ENCODE peak calls at places on chromosomes 13 and 19, in eight cellular contexts. U, E, W, F, S, N, Y and A are unnamed samples.

GRCh38 chr19:33441828-33442227 is 68.3 kb downstream of the CEBPG start:
- DNase-seq in U (no peak), E (no peak), W (no peak), F (no peak), S (peak), N (no peak), Y (no peak), A (no peak)

GRCh38 chr13:34926513-34926912 is 15.6 kb upstream of the NBEA start:
- DNase-seq in U (no peak), E (no peak), W (no peak), F (no peak), S (no peak), N (no peak), Y (peak), A (no peak)

GRCh38 chr13:48710160-48710559 is 56.4 kb downstream of the CYSLTR2 start:
- DNase-seq in U (no peak), E (no peak), W (no peak), F (no peak), S (no peak), N (no peak), Y (no peak), A (no peak)

GRCh38 chr19:23440207-23440606 is 44.9 kb upstream of the ZNF91 start:
- DNase-seq in U (no peak), E (no peak), W (no peak), F (no peak), S (no peak), N (peak), Y (no peak), A (no peak)

GRCh38 chr13:111490611-111491010 is 170.2 kb downstream of the TEX29 start:
- DNase-seq in U (no peak), E (no peak), W (no peak), F (no peak), S (no peak), N (no peak), Y (no peak), A (no peak)

GRCh38 chr13:67230774-67231480 is 791 bp upstream of the PCDH9 start:
- DNase-seq in U (peak), E (peak), W (no peak), F (peak), S (peak), N (peak), Y (peak), A (peak)

GRCh38 chr19:45468159-45468651 is 409 bp downstream of the FOSB start:
- DNase-seq in U (no peak), E (no peak), W (no peak), F (no peak), S (no peak), N (no peak), Y (no peak), A (no peak)

GRCh38 chr19:45200614-45201013 is 22.0 kb downstream of the BLOC1S3 start:
- DNase-seq in U (no peak), E (peak), W (no peak), F (no peak), S (no peak), N (no peak), Y (peak), A (no peak)

GRCh38 chr13:33004454-33004853 is 11.8 kb upstream of the KL start:
- DNase-seq in U (no peak), E (peak), W (no peak), F (no peak), S (no peak), N (no peak), Y (no peak), A (peak)

GRCh38 chr13:41222259-41222852 is 28.0 kb upstream of the KBTBD7 start:
- DNase-seq in U (peak), E (peak), W (no peak), F (peak), S (no peak), N (peak), Y (peak), A (peak)

GRCh38 chr13:76832258-76832988 is 53.8 kb downstream of the KCTD12 start:
- DNase-seq in U (no peak), E (no peak), W (no peak), F (no peak), S (no peak), N (no peak), Y (no peak), A (no peak)

GRCh38 chr19:40702337-40703012 is 12.0 kb upstream of the NUMBL start:
- DNase-seq in U (no peak), E (peak), W (no peak), F (no peak), S (no peak), N (no peak), Y (peak), A (no peak)

GRCh38 chr13:29503041-29503837 is 92.2 kb downstream of the SLC7A1 start:
- DNase-seq in U (no peak), E (no peak), W (no peak), F (no peak), S (no peak), N (peak), Y (peak), A (no peak)

GRCh38 chr13:49292742-49293498 is 45.2 kb downstream of the CDADC1 start:
- DNase-seq in U (no peak), E (peak), W (peak), F (no peak), S (no peak), N (peak), Y (peak), A (no peak)

GRCh38 chr13:19681517-19681916 is 48.1 kb downstream of the MPHOSPH8 start:
- DNase-seq in U (no peak), E (no peak), W (no peak), F (peak), S (no peak), N (no peak), Y (peak), A (no peak)

GRCh38 chr19:51407631-51408131 is 9.8 kb downstream of the SIGLEC10 start:
- DNase-seq in U (no peak), E (no peak), W (no peak), F (no peak), S (no peak), N (no peak), Y (no peak), A (no peak)

GRCh38 chr13:31048521-31048920 is 113.2 kb downstream of the HSPH1 start:
- DNase-seq in U (no peak), E (no peak), W (no peak), F (no peak), S (no peak), N (no peak), Y (no peak), A (no peak)

GRCh38 chr19:18496167-18496979 is 25.5 kb downstream of the ELL start:
- DNase-seq in U (peak), E (no peak), W (no peak), F (peak), S (peak), N (no peak), Y (peak), A (no peak)

GRCh38 chr13:64441740-64442139 is 2788.4 kb downstream of the PCDH9 start:
- DNase-seq in U (no peak), E (no peak), W (no peak), F (no peak), S (no peak), N (no peak), Y (no peak), A (no peak)

GRCh38 chr19:811007-811434 is 10.7 kb downstream of the PLPPR3 start:
- DNase-seq in U (no peak), E (no peak), W (no peak), F (no peak), S (no peak), N (no peak), Y (no peak), A (no peak)

GRCh38 chr19:29551774-29552173 is 26.0 kb downstream of the VSTM2B start:
- DNase-seq in U (no peak), E (no peak), W (no peak), F (no peak), S (no peak), N (no peak), Y (no peak), A (peak)

GRCh38 chr13:30355405-30355741 is 48.0 kb upstream of the KATNAL1 start:
- DNase-seq in U (no peak), E (no peak), W (no peak), F (no peak), S (peak), N (peak), Y (no peak), A (peak)

GRCh38 chr13:111531505-111531904 is 211.1 kb downstream of the TEX29 start:
- DNase-seq in U (no peak), E (no peak), W (no peak), F (no peak), S (no peak), N (no peak), Y (no peak), A (no peak)

GRCh38 chr13:91017669-91018053 is 329.8 kb upstream of the MIR17HG start:
- DNase-seq in U (no peak), E (no peak), W (no peak), F (no peak), S (no peak), N (no peak), Y (no peak), A (no peak)

GRCh38 chr19:35005256-35005977 is 5.3 kb downstream of the GRAMD1A start:
- DNase-seq in U (no peak), E (no peak), W (no peak), F (no peak), S (peak), N (no peak), Y (no peak), A (no peak)

GRCh38 chr13:99931462-99931861 is 40.1 kb downstream of the ZIC5 start:
- DNase-seq in U (no peak), E (no peak), W (no peak), F (no peak), S (no peak), N (no peak), Y (no peak), A (no peak)

GRCh38 chr19:49064029-49064629 is 489 bp downstream of the NTF4 start:
- DNase-seq in U (no peak), E (no peak), W (no peak), F (no peak), S (peak), N (peak), Y (no peak), A (no peak)

GRCh38 chr19:49067554-49067953 is 2.9 kb upstream of the NTF4 start:
- DNase-seq in U (no peak), E (no peak), W (no peak), F (no peak), S (no peak), N (no peak), Y (no peak), A (no peak)

GRCh38 chr19:49065905-49066512 is 1.4 kb upstream of the NTF4 start:
- DNase-seq in U (no peak), E (no peak), W (no peak), F (no peak), S (no peak), N (peak), Y (no peak), A (no peak)

GRCh38 chr19:49061445-49061844 is 3.2 kb downstream of the NTF4 start:
- DNase-seq in U (no peak), E (no peak), W (no peak), F (no peak), S (no peak), N (peak), Y (no peak), A (no peak)

GRCh38 chr19:49064768-49065611 is at the start of gene NTF4:
- DNase-seq in U (no peak), E (no peak), W (no peak), F (no peak), S (peak), N (peak), Y (no peak), A (peak)
- TF ChIP-seq CTCF in U (no peak), E (no peak), W (no peak), F (no peak), S (no peak), N (no peak), Y (no peak), A (no peak)

GRCh38 chr19:48658483-48658882 is 12.5 kb upstream of the CA11 start:
- DNase-seq in U (no peak), E (no peak), W (no peak), F (no peak), S (no peak), N (no peak), Y (no peak), A (no peak)

GRCh38 chr19:48661746-48662145 is 11.1 kb downstream of the NTN5 start:
- DNase-seq in U (no peak), E (no peak), W (no peak), F (no peak), S (no peak), N (no peak), Y (no peak), A (no peak)

GRCh38 chr19:48659768-48660167 is 13.0 kb downstream of the NTN5 start:
- DNase-seq in U (peak), E (no peak), W (no peak), F (no peak), S (peak), N (no peak), Y (no peak), A (no peak)

GRCh38 chr19:48663667-48664066 is 9.2 kb downstream of the NTN5 start:
- DNase-seq in U (no peak), E (no peak), W (no peak), F (no peak), S (no peak), N (no peak), Y (no peak), A (no peak)

DNA sequence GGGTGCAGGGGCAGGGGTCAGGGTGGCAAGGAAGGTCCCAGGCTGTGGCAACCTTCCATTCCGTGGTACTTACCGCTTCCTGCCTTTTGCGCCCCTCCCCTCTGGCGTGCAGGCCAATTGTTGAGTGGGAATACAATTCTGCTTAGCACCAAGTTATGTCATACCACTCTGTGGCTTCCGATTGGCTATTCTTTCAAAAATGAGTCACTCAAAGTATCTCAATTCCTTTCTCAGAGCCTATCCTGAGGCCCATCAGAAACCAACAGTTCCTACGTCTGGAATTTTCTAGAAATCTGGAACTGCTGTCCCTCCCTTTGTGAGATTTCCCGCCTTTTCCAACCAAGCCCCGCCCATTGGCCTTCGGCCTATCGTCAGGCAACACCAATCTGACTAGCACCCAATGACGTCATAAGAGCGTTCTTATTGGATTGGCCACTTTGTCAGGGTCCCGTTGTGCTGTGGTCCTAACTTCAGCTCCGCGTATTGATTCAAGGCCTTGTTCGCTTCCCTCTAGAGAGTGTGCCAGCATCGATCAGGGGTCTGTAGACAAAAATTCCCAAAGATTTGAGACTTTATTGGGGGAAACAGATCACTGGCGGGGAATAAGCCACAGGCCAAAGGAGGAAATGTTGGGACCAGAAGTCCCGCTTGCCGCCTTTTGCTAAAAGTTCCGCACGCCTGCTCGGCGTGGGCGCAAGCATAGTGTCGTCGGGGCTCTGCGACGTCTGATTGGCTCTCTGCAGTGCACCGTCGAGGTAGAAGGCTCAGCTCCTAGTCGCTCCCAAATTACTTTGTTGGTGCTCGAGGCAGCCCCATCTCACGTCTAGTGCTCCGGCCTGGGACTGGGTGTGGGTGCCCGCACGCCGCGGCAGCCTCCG is 11.7 kb downstream of the NTN5 start:
- DNase-seq in U (peak), E (peak), W (peak), F (peak), S (peak), N (peak), Y (peak), A (peak)
- H3K4me3 ChIP-seq in U (no peak), E (no peak), W (peak), F (peak), S (peak), N (no peak), Y (no peak), A (no peak)

DNA sequence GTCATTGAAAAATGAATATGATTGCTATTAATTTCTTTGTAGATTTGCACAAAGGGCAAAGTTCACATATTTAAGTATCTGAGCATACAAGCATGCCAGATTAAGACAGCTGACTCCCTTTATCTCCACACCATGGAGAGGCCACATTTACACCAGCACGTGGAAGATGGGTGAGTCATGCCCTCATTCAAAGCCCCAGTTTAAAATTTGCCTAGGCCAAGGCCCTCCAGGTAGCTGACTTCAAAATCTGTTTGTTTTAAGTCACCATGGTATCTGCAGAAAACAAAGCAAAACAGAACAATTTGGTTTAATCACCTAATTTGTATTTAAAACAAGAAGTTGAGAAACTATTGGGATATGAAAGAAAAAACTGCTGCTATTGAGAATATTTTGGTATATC is 109.2 kb downstream of the ESD start:
- DNase-seq in U (peak), E (no peak), W (no peak), F (no peak), S (no peak), N (no peak), Y (peak), A (no peak)
- TF ChIP-seq CTCF in U (no peak), E (no peak), W (no peak), F (no peak), S (no peak), N (no peak), Y (no peak), A (no peak)

GRCh38 chr19:10104665-10105221 is 1.4 kb upstream of the PPAN start:
- DNase-seq in U (no peak), E (no peak), W (no peak), F (no peak), S (no peak), N (no peak), Y (no peak), A (no peak)
- H3K4me3 ChIP-seq in U (no peak), E (no peak), W (no peak), F (no peak), S (no peak), N (no peak), Y (no peak), A (no peak)

DNA sequence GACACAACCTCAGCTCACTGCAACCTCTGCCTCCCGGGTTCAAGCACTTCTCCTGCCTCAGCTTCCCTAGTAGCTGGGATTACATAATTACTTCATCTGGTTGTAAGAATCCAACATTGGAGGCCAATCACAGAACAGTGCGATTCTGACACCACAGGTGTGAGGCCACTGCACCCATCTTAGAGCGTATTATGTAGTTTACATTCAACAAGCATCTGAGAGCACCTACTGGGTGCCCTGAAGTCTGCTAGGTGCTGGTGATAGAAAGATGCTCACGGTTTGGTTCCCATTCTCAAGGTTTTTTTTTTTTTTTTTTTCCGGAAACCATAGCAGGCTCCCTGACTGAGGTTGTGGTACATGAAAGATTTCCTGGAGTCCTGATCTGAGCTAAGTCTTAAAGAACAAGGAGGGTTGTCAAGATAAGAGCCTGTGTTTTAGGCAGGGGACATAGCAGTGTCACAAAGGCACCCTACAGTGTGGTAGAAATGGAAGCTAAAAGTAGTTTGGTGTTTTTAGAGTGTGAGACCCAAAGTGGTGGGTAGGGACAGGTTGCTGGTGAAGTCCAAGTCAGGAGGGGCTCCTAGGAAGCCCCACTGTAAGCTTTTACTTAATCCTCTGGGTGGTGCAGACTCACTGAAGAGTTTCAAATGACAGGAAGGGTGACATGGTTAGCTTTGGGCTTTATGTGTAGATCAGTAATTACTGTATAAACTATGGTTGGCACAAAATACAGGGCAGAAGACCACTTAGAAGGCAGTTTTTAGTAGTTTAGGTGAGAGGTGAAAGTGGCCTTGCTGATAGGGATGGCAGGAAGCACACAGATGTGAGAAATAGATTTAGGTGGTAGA is 15.2 kb downstream of the SAE1 start:
- DNase-seq in U (no peak), E (no peak), W (no peak), F (no peak), S (no peak), N (no peak), Y (no peak), A (no peak)
- TF ChIP-seq CTCF in U (no peak), E (no peak), W (no peak), F (no peak), S (no peak), N (no peak), Y (no peak), A (no peak)

GRCh38 chr19:38505958-38506357 is 72.5 kb downstream of the RYR1 start:
- DNase-seq in U (no peak), E (no peak), W (no peak), F (no peak), S (no peak), N (no peak), Y (no peak), A (no peak)

GRCh38 chr19:38507551-38508127 is 74.1 kb downstream of the RYR1 start:
- DNase-seq in U (no peak), E (no peak), W (no peak), F (no peak), S (no peak), N (no peak), Y (no peak), A (no peak)

GRCh38 chr19:38506723-38507550 is 73.4 kb downstream of the RYR1 start:
- DNase-seq in U (peak), E (peak), W (peak), F (peak), S (peak), N (peak), Y (peak), A (peak)

GRCh38 chr19:38508507-38508906 is 75.0 kb downstream of the RYR1 start:
- DNase-seq in U (no peak), E (no peak), W (no peak), F (no peak), S (no peak), N (no peak), Y (no peak), A (no peak)

GRCh38 chr19:38506375-38506722 is 72.9 kb downstream of the RYR1 start:
- DNase-seq in U (no peak), E (no peak), W (no peak), F (no peak), S (no peak), N (no peak), Y (no peak), A (no peak)
- H3K4me3 ChIP-seq in U (no peak), E (no peak), W (no peak), F (no peak), S (no peak), N (no peak), Y (no peak), A (no peak)

DNA sequence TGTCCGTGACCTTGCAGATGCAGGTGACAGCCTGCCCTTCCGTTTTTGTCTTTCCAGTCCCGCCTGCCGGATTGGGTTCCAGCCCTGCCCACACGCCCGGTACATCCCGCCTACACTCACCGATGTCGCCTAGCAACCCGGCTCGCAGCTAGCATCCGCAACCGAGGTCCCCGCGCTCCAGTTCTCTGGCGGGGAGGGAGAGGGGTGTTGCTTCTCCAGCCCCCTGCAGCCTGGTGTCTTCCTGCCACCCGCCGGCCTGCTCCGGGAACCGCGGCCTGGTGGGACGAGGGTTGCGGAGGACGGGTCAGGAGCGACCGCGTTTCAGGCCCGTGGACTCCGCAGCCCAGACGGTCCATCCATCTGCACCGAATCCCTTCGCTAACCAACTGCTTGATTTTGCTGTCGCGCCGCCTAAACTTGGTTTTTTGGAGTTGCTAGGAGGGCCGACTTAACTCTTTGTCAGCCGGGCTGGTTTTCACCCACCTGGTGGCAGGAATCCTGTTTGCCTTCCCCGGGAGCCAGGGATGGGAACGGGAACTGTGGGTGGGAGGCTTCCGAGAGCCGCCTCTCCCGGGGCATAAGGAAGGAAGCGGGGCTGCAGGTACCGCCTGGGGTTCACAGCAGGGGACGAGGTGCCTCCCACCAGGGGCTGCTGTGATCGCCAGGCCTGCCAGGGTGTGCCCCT is 15.4 kb upstream of the MATK start:
- DNase-seq in U (no peak), E (peak), W (no peak), F (no peak), S (peak), N (peak), Y (no peak), A (peak)
- TF ChIP-seq CTCF in U (no peak), E (no peak), W (no peak), F (no peak), S (peak), N (peak), Y (peak), A (no peak)